ENCODE peak calls at places on chromosomes 16 and 17, in four cellular contexts. T is central memory CD8-positive, alpha-beta T cell; R is activated CD8-positive, alpha-beta T cell treated with anti-CD3 and anti-CD28 coated beads for 36 hours; X is PC-3. I is an unnamed sample.

GRCh38 chr17:67051837-67052236 is 7.5 kb downstream of the CACNG1 start:
- DNase-seq in T (no peak), R (no peak), X (no peak), I (no peak)

GRCh38 chr16:373020-373598 is 2.8 kb upstream of the MRPL28 start:
- DNase-seq in T (no peak), R (no peak), X (no peak), I (no peak)

GRCh38 chr16:57041182-57042156 is 50.9 kb upstream of the CPNE2 start:
- DNase-seq in T (peak), R (peak), X (no peak), I (no peak)

GRCh38 chr16:3004319-3004718 is 8.4 kb upstream of the CLDN9 start:
- DNase-seq in T (no peak), R (peak), X (no peak), I (no peak)

GRCh38 chr16:49504626-49505025 is 131.0 kb downstream of the C16orf78 start:
- DNase-seq in T (no peak), R (no peak), X (no peak), I (no peak)

GRCh38 chr17:59810894-59811153 is 81.9 kb downstream of the TUBD1 start:
- DNase-seq in T (no peak), R (no peak), X (no peak), I (peak)

GRCh38 chr16:23080747-23081146 is 68.5 kb downstream of the USP31 start:
- DNase-seq in T (no peak), R (no peak), X (no peak), I (no peak)

GRCh38 chr16:3183445-3184139 is 4.4 kb upstream of the OR1F1 start:
- DNase-seq in T (no peak), R (no peak), X (no peak), I (no peak)

GRCh38 chr16:6020162-6020980 is 922.8 kb upstream of the EEF2KMT start:
- DNase-seq in T (no peak), R (no peak), X (no peak), I (no peak)

GRCh38 chr17:72539981-72540897 is 419.4 kb downstream of the SOX9 start:
- DNase-seq in T (peak), R (peak), X (peak), I (peak)

GRCh38 chr17:50728881-50729765 is 9.7 kb downstream of the LUC7L3 start:
- DNase-seq in T (no peak), R (no peak), X (no peak), I (no peak)

GRCh38 chr17:36183001-36183810 is 6.8 kb upstream of the TBC1D3B start:
- DNase-seq in T (no peak), R (no peak), X (peak), I (peak)

GRCh38 chr17:35407531-35407930 is 24.8 kb downstream of the SLFN12 start:
- DNase-seq in T (no peak), R (no peak), X (no peak), I (no peak)

GRCh38 chr16:23836404-23837291 is 865 bp downstream of the PRKCB start:
- DNase-seq in T (peak), R (peak), X (no peak), I (no peak)

GRCh38 chr17:4789951-4790704 is 1.4 kb downstream of the GLTPD2 start:
- DNase-seq in T (peak), R (peak), X (peak), I (peak)

GRCh38 chr17:2484876-2485275 is 26.8 kb downstream of the METTL16 start:
- DNase-seq in T (no peak), R (no peak), X (no peak), I (no peak)

GRCh38 chr17:48011405-48012150 is 26.0 kb downstream of the COPZ2 start:
- DNase-seq in T (no peak), R (peak), X (peak), I (peak)

GRCh38 chr17:74353446-74354060 is 8.1 kb downstream of the BTBD17 start:
- DNase-seq in T (no peak), R (no peak), X (no peak), I (no peak)